ENCODE peak calls at places on chromosomes 16 and 17, in ten cellular contexts. One of them, this sample, is unnamed.

GRCh38 chr17:47717261-47717697 is 15.8 kb upstream of the TBX21 start:
- DNase-seq in transverse colon: no peak
- DNase-seq in A549: no peak
- DNase-seq in endothelial cell of umbilical vein: no peak
- DNase-seq in tibial nerve: no peak
- DNase-seq in H54: no peak
- DNase-seq in esophagus squamous epithelium: no peak
- DNase-seq in IMR-90: no peak
- DNase-seq in GM12892: no peak
- DNase-seq in Peyer's patch: no peak
- DNase-seq in this sample: no peak

GRCh38 chr16:84504420-84505248 is at the start of gene MEAK7:
- DNase-seq in tibial nerve: peak
- DNase-seq in endothelial cell of umbilical vein: peak
- DNase-seq in H54: peak
- DNase-seq in transverse colon: peak
- DNase-seq in GM12892: peak
- DNase-seq in IMR-90: peak
- DNase-seq in A549: peak
- DNase-seq in esophagus squamous epithelium: peak
- DNase-seq in Peyer's patch: peak
- DNase-seq in this sample: peak

GRCh38 chr17:41496803-41497484 is 7.2 kb upstream of the KRT36 start:
- DNase-seq in tibial nerve: no peak
- DNase-seq in H54: peak
- DNase-seq in GM12892: peak
- DNase-seq in transverse colon: peak
- DNase-seq in esophagus squamous epithelium: no peak
- DNase-seq in A549: peak
- DNase-seq in Peyer's patch: peak
- DNase-seq in IMR-90: peak
- DNase-seq in endothelial cell of umbilical vein: peak
- DNase-seq in this sample: peak

GRCh38 chr16:67847064-67847861 is at the start of gene CENPT:
- DNase-seq in esophagus squamous epithelium: no peak
- DNase-seq in tibial nerve: peak
- DNase-seq in transverse colon: peak
- DNase-seq in Peyer's patch: peak
- DNase-seq in GM12892: no peak
- DNase-seq in IMR-90: peak
- DNase-seq in endothelial cell of umbilical vein: peak
- DNase-seq in H54: peak
- DNase-seq in A549: no peak
- DNase-seq in this sample: peak

GRCh38 chr17:53646835-53647234 is 175.9 kb upstream of the KIF2B start:
- DNase-seq in H54: no peak
- DNase-seq in GM12892: no peak
- DNase-seq in IMR-90: no peak
- DNase-seq in Peyer's patch: no peak
- DNase-seq in tibial nerve: no peak
- DNase-seq in endothelial cell of umbilical vein: no peak
- DNase-seq in transverse colon: no peak
- DNase-seq in esophagus squamous epithelium: no peak
- DNase-seq in A549: no peak
- DNase-seq in this sample: no peak

GRCh38 chr17:12592941-12593340 is 72.7 kb upstream of the MYOCD start:
- DNase-seq in Peyer's patch: no peak
- DNase-seq in transverse colon: no peak
- DNase-seq in H54: no peak
- DNase-seq in IMR-90: no peak
- DNase-seq in tibial nerve: no peak
- DNase-seq in A549: no peak
- DNase-seq in esophagus squamous epithelium: no peak
- DNase-seq in GM12892: no peak
- DNase-seq in endothelial cell of umbilical vein: no peak
- DNase-seq in this sample: no peak

GRCh38 chr17:73455767-73456166 is 144.0 kb upstream of the CDC42EP4 start:
- DNase-seq in A549: no peak
- DNase-seq in esophagus squamous epithelium: no peak
- DNase-seq in transverse colon: no peak
- DNase-seq in IMR-90: no peak
- DNase-seq in Peyer's patch: peak
- DNase-seq in tibial nerve: no peak
- DNase-seq in GM12892: no peak
- DNase-seq in endothelial cell of umbilical vein: no peak
- DNase-seq in H54: no peak
- DNase-seq in this sample: no peak

GRCh38 chr16:84617068-84617630 is 729 bp downstream of the COTL1 start:
- DNase-seq in endothelial cell of umbilical vein: no peak
- DNase-seq in transverse colon: peak
- DNase-seq in tibial nerve: no peak
- DNase-seq in A549: no peak
- DNase-seq in GM12892: peak
- DNase-seq in esophagus squamous epithelium: no peak
- DNase-seq in IMR-90: no peak
- DNase-seq in Peyer's patch: peak
- DNase-seq in H54: no peak
- DNase-seq in this sample: no peak

GRCh38 chr17:81932333-81932983 is 4.6 kb downstream of the PYCR1 start:
- DNase-seq in tibial nerve: no peak
- DNase-seq in endothelial cell of umbilical vein: no peak
- DNase-seq in esophagus squamous epithelium: no peak
- DNase-seq in IMR-90: no peak
- DNase-seq in Peyer's patch: no peak
- DNase-seq in transverse colon: no peak
- DNase-seq in H54: no peak
- DNase-seq in A549: no peak
- DNase-seq in GM12892: no peak
- DNase-seq in this sample: peak

GRCh38 chr17:81931557-81932332 is 4.2 kb upstream of the MAFG start:
- DNase-seq in GM12892: no peak
- DNase-seq in H54: no peak
- DNase-seq in esophagus squamous epithelium: no peak
- DNase-seq in tibial nerve: no peak
- DNase-seq in IMR-90: no peak
- DNase-seq in A549: no peak
- DNase-seq in endothelial cell of umbilical vein: no peak
- DNase-seq in Peyer's patch: no peak
- DNase-seq in transverse colon: no peak
- DNase-seq in this sample: no peak

GRCh38 chr17:81929253-81930141 is 2.0 kb upstream of the MAFG start:
- DNase-seq in esophagus squamous epithelium: no peak
- DNase-seq in tibial nerve: no peak
- DNase-seq in IMR-90: no peak
- DNase-seq in Peyer's patch: no peak
- DNase-seq in A549: no peak
- DNase-seq in transverse colon: no peak
- DNase-seq in endothelial cell of umbilical vein: no peak
- DNase-seq in H54: no peak
- DNase-seq in GM12892: no peak
- DNase-seq in this sample: no peak

GRCh38 chr17:81930142-81931125 is 2.9 kb upstream of the MAFG start:
- DNase-seq in Peyer's patch: peak
- DNase-seq in IMR-90: no peak
- DNase-seq in transverse colon: peak
- DNase-seq in A549: no peak
- DNase-seq in endothelial cell of umbilical vein: no peak
- DNase-seq in GM12892: no peak
- DNase-seq in H54: peak
- DNase-seq in tibial nerve: no peak
- DNase-seq in esophagus squamous epithelium: no peak
- DNase-seq in this sample: no peak

GRCh38 chr17:81931189-81931556 is 3.6 kb upstream of the MAFG start:
- DNase-seq in transverse colon: no peak
- DNase-seq in GM12892: no peak
- DNase-seq in esophagus squamous epithelium: no peak
- DNase-seq in Peyer's patch: no peak
- DNase-seq in A549: no peak
- DNase-seq in IMR-90: no peak
- DNase-seq in H54: no peak
- DNase-seq in tibial nerve: no peak
- DNase-seq in endothelial cell of umbilical vein: no peak
- DNase-seq in this sample: no peak
- TF ChIP-seq POLR2A in transverse colon: no peak
- TF ChIP-seq POLR2A in GM12892: no peak
- TF ChIP-seq POLR2A in esophagus squamous epithelium: no peak
- TF ChIP-seq POLR2A in Peyer's patch: no peak
- TF ChIP-seq POLR2A in A549: no peak
- TF ChIP-seq POLR2A in IMR-90: no peak
- TF ChIP-seq POLR2A in H54: no peak
- TF ChIP-seq POLR2A in tibial nerve: no peak
- TF ChIP-seq POLR2A in endothelial cell of umbilical vein: no peak
- TF ChIP-seq POLR2A in this sample: no peak

GRCh38 chr16:81454044-81454443 is 9.4 kb downstream of the CMIP start:
- DNase-seq in GM12892: no peak
- DNase-seq in Peyer's patch: no peak
- DNase-seq in IMR-90: no peak
- DNase-seq in endothelial cell of umbilical vein: no peak
- DNase-seq in H54: no peak
- DNase-seq in tibial nerve: no peak
- DNase-seq in A549: no peak
- DNase-seq in esophagus squamous epithelium: no peak
- DNase-seq in transverse colon: no peak
- DNase-seq in this sample: no peak

GRCh38 chr16:81449899-81450608 is 5.4 kb downstream of the CMIP start:
- DNase-seq in esophagus squamous epithelium: no peak
- DNase-seq in GM12892: no peak
- DNase-seq in Peyer's patch: peak
- DNase-seq in H54: no peak
- DNase-seq in IMR-90: no peak
- DNase-seq in endothelial cell of umbilical vein: no peak
- DNase-seq in tibial nerve: no peak
- DNase-seq in A549: no peak
- DNase-seq in transverse colon: no peak
- DNase-seq in this sample: no peak

GRCh38 chr16:81453091-81453728 is 8.6 kb downstream of the CMIP start:
- DNase-seq in H54: no peak
- DNase-seq in endothelial cell of umbilical vein: no peak
- DNase-seq in transverse colon: no peak
- DNase-seq in Peyer's patch: no peak
- DNase-seq in tibial nerve: no peak
- DNase-seq in esophagus squamous epithelium: no peak
- DNase-seq in IMR-90: no peak
- DNase-seq in A549: no peak
- DNase-seq in GM12892: no peak
- DNase-seq in this sample: no peak

GRCh38 chr16:81450783-81451491 is 6.3 kb downstream of the CMIP start:
- DNase-seq in H54: no peak
- DNase-seq in endothelial cell of umbilical vein: no peak
- DNase-seq in Peyer's patch: no peak
- DNase-seq in transverse colon: no peak
- DNase-seq in esophagus squamous epithelium: no peak
- DNase-seq in A549: no peak
- DNase-seq in IMR-90: no peak
- DNase-seq in tibial nerve: no peak
- DNase-seq in GM12892: no peak
- DNase-seq in this sample: no peak

GRCh38 chr16:81451753-81452680 is 7.4 kb downstream of the CMIP start:
- DNase-seq in IMR-90: peak
- DNase-seq in transverse colon: peak
- DNase-seq in A549: no peak
- DNase-seq in esophagus squamous epithelium: no peak
- DNase-seq in GM12892: no peak
- DNase-seq in endothelial cell of umbilical vein: no peak
- DNase-seq in tibial nerve: no peak
- DNase-seq in Peyer's patch: peak
- DNase-seq in H54: no peak
- DNase-seq in this sample: no peak
- TF ChIP-seq POLR2A in IMR-90: no peak
- TF ChIP-seq POLR2A in transverse colon: no peak
- TF ChIP-seq POLR2A in A549: no peak
- TF ChIP-seq POLR2A in esophagus squamous epithelium: no peak
- TF ChIP-seq POLR2A in GM12892: no peak
- TF ChIP-seq POLR2A in endothelial cell of umbilical vein: no peak
- TF ChIP-seq POLR2A in tibial nerve: no peak
- TF ChIP-seq POLR2A in Peyer's patch: peak
- TF ChIP-seq POLR2A in H54: no peak
- TF ChIP-seq POLR2A in this sample: no peak

DNA sequence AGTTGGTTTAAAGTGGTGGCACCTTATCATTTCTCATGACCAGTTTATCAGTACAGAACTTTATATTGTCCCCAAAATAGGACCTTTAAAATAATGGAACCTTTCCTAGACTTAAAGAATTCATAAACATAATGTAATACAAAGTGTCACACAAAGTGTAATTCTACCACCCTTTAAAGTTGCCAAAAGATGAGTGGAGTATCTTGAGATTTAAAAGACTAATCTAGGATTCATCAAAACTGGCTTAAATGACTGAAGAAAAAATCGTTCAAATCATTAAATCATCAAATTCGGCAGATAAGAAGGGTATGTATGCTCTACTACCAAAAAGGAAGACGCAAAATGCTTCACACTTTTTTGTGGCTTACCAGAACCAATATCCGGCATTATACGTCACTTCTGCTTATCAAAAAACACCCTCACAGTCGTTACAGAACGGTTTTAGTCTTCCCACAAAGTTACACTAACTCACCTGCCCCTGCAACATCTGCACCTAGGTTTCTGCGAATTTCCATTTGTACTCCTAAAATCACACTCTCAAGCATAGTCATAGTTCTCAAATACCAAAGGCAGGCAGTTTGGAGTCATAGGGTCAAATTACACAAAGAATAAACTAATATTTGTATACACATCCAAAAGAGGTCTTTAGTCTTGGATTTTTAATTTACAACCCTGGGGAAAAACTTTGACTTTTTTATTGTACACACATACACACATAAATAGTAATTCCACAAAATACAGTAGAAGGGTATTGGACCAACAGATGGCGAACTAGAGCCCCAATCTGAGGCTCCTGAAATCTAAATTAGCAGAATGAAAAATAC is 1.4 kb upstream of the KANSL1 start:
- DNase-seq in A549: peak
- DNase-seq in Peyer's patch: no peak
- DNase-seq in tibial nerve: no peak
- DNase-seq in H54: no peak
- DNase-seq in transverse colon: no peak
- DNase-seq in IMR-90: peak
- DNase-seq in esophagus squamous epithelium: no peak
- DNase-seq in GM12892: no peak
- DNase-seq in endothelial cell of umbilical vein: peak
- DNase-seq in this sample: peak
- TF ChIP-seq POLR2A in A549: no peak
- TF ChIP-seq POLR2A in Peyer's patch: no peak
- TF ChIP-seq POLR2A in tibial nerve: no peak
- TF ChIP-seq POLR2A in H54: no peak
- TF ChIP-seq POLR2A in transverse colon: peak
- TF ChIP-seq POLR2A in IMR-90: no peak
- TF ChIP-seq POLR2A in esophagus squamous epithelium: no peak
- TF ChIP-seq POLR2A in GM12892: peak
- TF ChIP-seq POLR2A in endothelial cell of umbilical vein: no peak
- TF ChIP-seq POLR2A in this sample: no peak

DNA sequence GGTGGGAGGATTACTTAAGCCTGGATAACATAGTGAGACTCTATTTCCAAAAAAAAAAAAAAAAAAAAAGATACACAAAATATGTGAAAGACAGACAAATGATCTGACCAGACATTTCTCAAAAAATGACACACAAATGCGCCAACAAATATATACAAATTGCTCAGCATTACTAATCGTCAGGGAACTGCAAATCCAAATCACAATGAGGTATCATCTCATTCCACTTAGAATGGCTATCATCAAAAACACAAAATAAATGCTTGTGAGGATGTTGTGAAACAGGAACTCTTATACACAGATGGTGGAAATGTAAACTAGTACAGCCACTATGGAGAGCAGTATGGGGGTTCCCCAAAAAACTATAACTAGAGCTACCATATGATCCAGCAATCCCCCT is 62.4 kb downstream of the STX8 start:
- DNase-seq in esophagus squamous epithelium: no peak
- DNase-seq in A549: no peak
- DNase-seq in endothelial cell of umbilical vein: no peak
- DNase-seq in GM12892: no peak
- DNase-seq in transverse colon: no peak
- DNase-seq in IMR-90: peak
- DNase-seq in H54: no peak
- DNase-seq in tibial nerve: no peak
- DNase-seq in Peyer's patch: no peak
- DNase-seq in this sample: no peak
- TF ChIP-seq POLR2A in esophagus squamous epithelium: no peak
- TF ChIP-seq POLR2A in A549: no peak
- TF ChIP-seq POLR2A in endothelial cell of umbilical vein: no peak
- TF ChIP-seq POLR2A in GM12892: no peak
- TF ChIP-seq POLR2A in transverse colon: no peak
- TF ChIP-seq POLR2A in IMR-90: no peak
- TF ChIP-seq POLR2A in H54: no peak
- TF ChIP-seq POLR2A in tibial nerve: no peak
- TF ChIP-seq POLR2A in Peyer's patch: no peak
- TF ChIP-seq POLR2A in this sample: no peak